ENCODE peak calls at places on chromosomes 12 and 14, in four cellular contexts. R is lower leg skin, E is psoas muscle, M is fibroblast of villous mesenchyme. X is an unnamed sample.

GRCh38 chr12:92739099-92739498 is 36.3 kb downstream of the PLEKHG7 start:
- DNase-seq in R (no peak), E (no peak), M (no peak), X (peak)

GRCh38 chr12:42669471-42669997 is 80.0 kb upstream of the PRICKLE1 start:
- DNase-seq in R (no peak), E (no peak), M (no peak), X (peak)

GRCh38 chr14:34064349-34064748 is 113.5 kb upstream of the EGLN3 start:
- DNase-seq in R (peak), E (peak), M (no peak), X (peak)

GRCh38 chr14:74595006-74595735 is 16.9 kb downstream of the LTBP2 start:
- DNase-seq in R (peak), E (peak), M (peak), X (peak)

GRCh38 chr12:15227004-15227679 is 5.9 kb upstream of the RERG start:
- DNase-seq in R (no peak), E (peak), M (peak), X (peak)

GRCh38 chr12:51238037-51238509 is 553 bp upstream of the DAZAP2 start:
- DNase-seq in R (peak), E (no peak), M (no peak), X (no peak)

GRCh38 chr14:92484132-92484823 is 29.3 kb upstream of the RIN3 start:
- DNase-seq in R (no peak), E (no peak), M (no peak), X (no peak)

GRCh38 chr14:80901813-80902212 is 39.7 kb downstream of the CEP128 start:
- DNase-seq in R (no peak), E (no peak), M (no peak), X (no peak)

GRCh38 chr14:50311337-50311973 is 574 bp downstream of the L2HGDH start:
- DNase-seq in R (no peak), E (no peak), M (peak), X (no peak)

GRCh38 chr12:49553512-49554088 is 14.3 kb downstream of the MCRS1 start:
- DNase-seq in R (no peak), E (no peak), M (peak), X (peak)

GRCh38 chr12:53048033-53048779 is 1.7 kb upstream of the TNS2 start:
- DNase-seq in R (no peak), E (peak), M (no peak), X (no peak)

GRCh38 chr12:27534060-27534764 is 10.2 kb downstream of the PPFIBP1 start:
- DNase-seq in R (no peak), E (no peak), M (no peak), X (no peak)

GRCh38 chr12:6535960-6536847 is 1.9 kb downstream of the GAPDH start:
- DNase-seq in R (no peak), E (no peak), M (no peak), X (no peak)

GRCh38 chr12:93191461-93191860 is 186.3 kb upstream of the NUDT4 start:
- DNase-seq in R (no peak), E (no peak), M (no peak), X (no peak)

GRCh38 chr14:75459099-75459741 is 31.4 kb downstream of the JDP2 start:
- DNase-seq in R (no peak), E (no peak), M (no peak), X (no peak)

GRCh38 chr12:90791445-90791844 is 163.5 kb downstream of the CCER1 start:
- DNase-seq in R (no peak), E (no peak), M (no peak), X (no peak)

GRCh38 chr12:89708793-89709156 is at the start of gene ATP2B1:
- DNase-seq in R (peak), E (peak), M (peak), X (peak)

GRCh38 chr14:64861916-64862315 is 17.8 kb downstream of the SPTB start:
- DNase-seq in R (no peak), E (no peak), M (no peak), X (no peak)

GRCh38 chr14:93953263-93953662 is 23.1 kb downstream of the ASB2 start:
- DNase-seq in R (no peak), E (no peak), M (no peak), X (no peak)

GRCh38 chr12:10719482-10719881 is 3.6 kb downstream of the YBX3 start:
- DNase-seq in R (peak), E (peak), M (peak), X (no peak)

GRCh38 chr12:57735952-57736742 is 2.4 kb downstream of the AGAP2 start:
- DNase-seq in R (no peak), E (no peak), M (peak), X (peak)

GRCh38 chr14:100679707-100680438 is 46.8 kb upstream of the DLK1 start:
- DNase-seq in R (no peak), E (peak), M (peak), X (peak)
- TF ChIP-seq CTCF in R (no peak), E (no peak), M (peak), X (no peak)

DNA sequence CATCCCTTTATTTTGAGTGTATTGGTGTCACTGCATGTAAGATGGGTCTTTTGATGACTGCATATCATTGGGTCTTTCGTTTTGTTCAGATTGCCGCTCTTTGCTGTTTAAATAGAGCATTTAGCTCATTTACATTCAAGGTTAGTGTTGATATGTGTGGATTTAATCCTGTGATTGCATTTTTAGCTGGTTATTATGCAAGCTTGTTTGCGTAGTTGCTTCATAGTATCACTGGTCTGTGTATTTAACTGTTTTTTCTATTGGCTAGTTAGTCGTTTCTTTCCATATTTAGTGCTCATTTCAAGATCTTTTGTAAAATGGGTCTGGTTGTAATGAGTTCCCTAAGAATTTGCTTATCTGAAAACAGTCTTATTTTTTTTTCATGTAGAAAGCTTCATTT is 1170.6 kb upstream of the SEL1L start:
- DNase-seq in R (no peak), E (no peak), M (no peak), X (no peak)
- H3K4me3 ChIP-seq in R (no peak), E (no peak), M (no peak), X (no peak)

GRCh38 chr12:26121841-26122680 is 2.8 kb downstream of the BHLHE41 start:
- DNase-seq in R (no peak), E (peak), M (no peak), X (peak)

GRCh38 chr12:26124491-26125450 is at the start of gene BHLHE41:
- DNase-seq in R (peak), E (peak), M (peak), X (peak)

GRCh38 chr12:26121323-26121740 is 3.5 kb downstream of the BHLHE41 start:
- DNase-seq in R (no peak), E (no peak), M (no peak), X (no peak)

GRCh38 chr12:26123482-26123980 is 1.3 kb downstream of the BHLHE41 start:
- DNase-seq in R (no peak), E (no peak), M (peak), X (no peak)

DNA sequence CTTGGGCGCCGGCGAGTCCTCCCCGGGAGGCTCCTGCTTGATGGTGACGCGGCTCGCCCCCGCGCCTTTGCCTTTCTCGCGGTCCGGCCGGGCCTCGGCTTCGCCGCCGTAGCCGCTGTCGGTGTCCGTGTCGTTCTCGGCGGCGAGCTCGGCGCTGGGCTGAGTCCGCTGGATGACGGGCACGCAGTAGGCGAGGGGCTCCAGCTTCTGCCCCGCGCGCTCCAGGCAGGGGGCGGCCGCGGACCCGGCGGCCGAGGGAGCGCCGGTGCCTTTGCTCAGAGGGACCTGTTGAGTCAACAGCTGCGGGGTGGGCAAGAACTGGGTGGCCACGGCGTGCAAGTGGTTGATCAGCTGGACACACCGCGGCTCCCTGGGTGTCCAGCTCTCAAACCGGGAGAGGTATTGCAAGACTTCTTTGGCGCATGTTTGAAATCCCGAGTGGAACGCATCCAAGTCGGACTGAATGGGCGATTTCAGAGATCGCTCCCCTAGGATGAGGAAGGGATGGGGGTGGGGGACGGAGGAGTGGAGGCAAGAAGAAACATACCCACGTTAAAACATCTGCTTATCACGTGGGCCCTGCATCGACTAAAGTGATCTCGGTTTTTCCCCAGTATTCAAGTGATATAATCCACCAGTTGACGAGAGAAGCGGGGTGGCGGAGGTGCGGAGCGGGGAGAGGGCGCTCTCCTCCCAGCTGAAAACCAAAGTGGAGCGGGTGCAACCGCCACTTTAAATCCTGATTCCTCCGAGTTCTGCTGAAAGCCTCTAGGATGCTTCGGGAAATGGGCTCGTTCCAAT is 2.0 kb downstream of the BHLHE41 start:
- DNase-seq in R (peak), E (peak), M (peak), X (peak)
- TF ChIP-seq CTCF in R (no peak), E (no peak), M (no peak), X (peak)

GRCh38 chr14:71595441-71595840 is 336.8 kb upstream of the RGS6 start:
- DNase-seq in R (no peak), E (no peak), M (no peak), X (no peak)

GRCh38 chr14:71594828-71595227 is 337.4 kb upstream of the RGS6 start:
- DNase-seq in R (no peak), E (no peak), M (peak), X (no peak)

GRCh38 chr14:71597955-71598659 is 334.1 kb upstream of the RGS6 start:
- DNase-seq in R (no peak), E (no peak), M (no peak), X (no peak)

GRCh38 chr14:71600309-71600708 is 331.9 kb upstream of the RGS6 start:
- DNase-seq in R (no peak), E (no peak), M (no peak), X (no peak)

DNA sequence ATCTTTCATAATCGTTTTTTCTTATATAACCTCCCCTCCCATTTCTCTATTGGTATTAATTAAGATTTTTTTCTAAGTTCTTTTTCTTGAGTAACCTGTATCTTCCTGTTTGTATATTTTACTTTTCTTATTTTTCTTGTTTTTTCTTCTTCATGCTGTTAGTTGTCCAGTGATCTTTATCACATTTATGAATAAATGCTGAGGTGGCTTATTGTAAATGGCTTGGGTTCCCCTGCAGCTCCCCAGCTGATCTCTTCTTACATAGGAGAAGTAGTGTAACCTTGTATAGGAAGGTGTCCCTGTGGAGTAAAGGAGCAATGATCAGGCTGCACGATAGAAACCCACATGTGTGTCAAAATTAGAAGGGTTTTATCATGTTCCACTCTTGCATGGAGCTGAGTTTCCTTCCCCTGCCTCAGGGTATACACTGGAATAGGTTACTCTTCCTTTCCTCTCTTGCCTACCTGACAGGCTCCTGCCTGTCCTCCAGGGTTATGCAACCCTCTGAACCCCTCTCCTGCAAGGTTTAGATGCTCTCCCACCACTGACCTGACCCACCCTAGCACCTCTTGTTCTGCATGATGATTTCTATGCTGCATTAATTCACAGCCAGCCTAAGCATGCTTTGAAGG is 334.8 kb upstream of the RGS6 start:
- DNase-seq in R (no peak), E (no peak), M (no peak), X (no peak)
- H3K4me3 ChIP-seq in R (no peak), E (no peak), M (no peak), X (no peak)

DNA sequence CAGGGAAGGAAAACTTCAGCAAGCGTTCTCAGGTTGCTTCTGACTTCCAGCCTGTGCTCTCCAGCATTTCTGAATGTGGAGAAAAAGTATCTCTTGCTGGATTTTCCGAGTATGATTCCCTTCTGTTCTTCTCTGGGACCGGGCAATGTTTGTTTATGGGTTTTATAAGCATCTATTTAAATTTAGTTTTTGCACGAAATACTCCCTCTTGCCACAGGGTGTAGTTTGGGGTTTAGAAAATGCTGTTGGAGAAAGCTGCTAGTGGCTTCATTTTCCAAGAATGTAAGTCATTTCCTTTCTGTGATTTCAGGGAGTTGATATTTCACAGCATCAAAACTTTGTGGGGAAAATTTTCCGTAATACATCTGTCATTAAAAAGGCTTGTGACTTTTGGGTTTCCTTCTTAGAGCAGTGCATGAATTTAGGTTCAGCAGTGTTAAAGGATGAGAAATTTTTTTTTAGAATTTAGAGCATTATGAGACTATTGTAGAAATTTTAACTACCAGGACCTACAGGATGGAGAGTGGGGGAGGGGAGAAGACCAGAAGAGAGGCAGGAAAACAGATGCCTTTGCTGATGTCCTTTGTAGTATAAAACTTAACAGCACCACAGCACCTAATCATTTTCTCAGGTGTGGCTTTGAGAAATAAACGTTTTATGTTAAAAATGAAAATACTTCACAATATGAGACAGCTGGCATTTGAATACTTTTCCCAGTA is 1.5 kb downstream of the FRMD6 start:
- DNase-seq in R (no peak), E (no peak), M (peak), X (peak)
- TF ChIP-seq CTCF in R (no peak), E (no peak), M (peak), X (peak)

GRCh38 chr14:105418269-105419054 is 1.2 kb upstream of the MTA1 start:
- DNase-seq in R (no peak), E (no peak), M (no peak), X (no peak)

GRCh38 chr14:105416671-105417070 is 3.0 kb upstream of the MTA1 start:
- DNase-seq in R (no peak), E (no peak), M (no peak), X (no peak)

GRCh38 chr14:105413542-105413886 is 6.1 kb upstream of the MTA1 start:
- DNase-seq in R (no peak), E (no peak), M (no peak), X (no peak)

GRCh38 chr14:105414456-105415371 is 4.9 kb upstream of the MTA1 start:
- DNase-seq in R (peak), E (peak), M (peak), X (peak)

DNA sequence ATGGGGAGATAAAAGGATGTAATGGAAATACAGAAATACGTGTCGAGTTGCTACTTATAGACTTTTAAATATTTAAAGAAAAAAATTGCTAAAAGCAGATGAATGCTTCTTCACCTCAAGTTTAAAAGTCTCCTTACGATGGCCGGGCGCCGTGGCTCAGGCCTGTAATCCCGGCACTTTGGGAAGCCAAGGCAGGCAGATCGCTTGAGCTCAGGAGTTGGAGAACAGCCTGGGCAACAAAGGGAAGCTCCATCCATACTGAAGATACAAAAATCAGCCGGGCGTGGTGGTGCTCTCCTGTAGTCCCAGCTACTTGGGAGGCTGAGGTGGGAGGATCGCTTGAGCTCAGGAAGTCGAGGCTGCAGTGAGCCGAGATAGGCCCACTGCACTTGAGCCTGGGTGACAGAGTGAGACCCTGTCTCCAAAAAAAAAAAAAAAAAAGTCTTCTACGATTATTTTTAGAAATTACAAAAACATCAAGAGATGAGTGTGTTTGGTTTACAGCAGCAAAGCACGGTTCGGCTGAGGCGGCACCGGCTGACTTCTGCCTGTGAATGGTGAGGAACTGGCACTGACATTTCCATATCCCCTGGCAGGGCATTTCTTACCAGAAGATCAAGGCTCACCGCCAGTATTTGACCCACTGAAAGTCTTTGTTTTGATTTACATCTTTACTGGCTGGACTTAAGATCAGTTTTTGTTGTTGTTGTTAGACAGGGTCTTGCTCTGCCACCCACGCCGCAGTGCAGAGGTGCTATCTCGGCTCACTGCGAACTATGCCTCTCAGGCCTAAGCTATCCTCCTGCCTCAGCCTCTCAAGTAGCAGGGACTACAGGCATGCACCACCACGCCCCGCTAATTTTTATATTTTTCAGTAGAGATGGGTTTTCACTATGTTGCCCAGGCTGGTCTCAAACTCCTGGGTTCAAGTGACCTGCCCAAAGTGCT is 3.9 kb upstream of the MTA1 start:
- DNase-seq in R (no peak), E (no peak), M (no peak), X (no peak)
- H3K4me3 ChIP-seq in R (no peak), E (peak), M (peak), X (peak)

GRCh38 chr14:101232340-101233015 is 328.8 kb upstream of the DIO3 start:
- DNase-seq in R (no peak), E (no peak), M (no peak), X (no peak)
- TF ChIP-seq CTCF in R (no peak), E (no peak), M (no peak), X (no peak)

DNA sequence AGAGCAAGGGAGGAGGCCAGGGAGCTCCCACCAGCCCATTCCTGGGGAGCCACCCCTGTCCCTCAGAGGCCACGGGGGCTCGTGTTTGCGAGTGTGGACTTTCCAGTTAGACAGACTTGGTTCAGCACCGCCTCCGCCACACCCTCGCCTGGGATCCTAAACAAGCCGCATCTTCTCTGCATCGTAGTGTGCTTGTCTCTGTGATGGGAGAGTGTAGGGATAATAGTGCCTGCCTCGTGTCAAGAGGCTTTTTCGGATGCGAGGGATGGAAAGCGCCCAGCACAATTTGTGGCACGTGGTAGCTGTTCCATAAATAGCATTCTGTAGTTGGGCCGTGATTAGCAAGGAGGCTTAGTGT is 1.3 kb upstream of the PPP1R13B start:
- DNase-seq in R (no peak), E (no peak), M (no peak), X (no peak)
- H3K4me3 ChIP-seq in R (no peak), E (peak), M (no peak), X (no peak)